ENCODE peak calls at places on chromosome 7, in ten cellular contexts. D, Y, V, C, Z, U, H, P, B and L are unnamed samples.

GRCh38 chr7:99540542-99540941 is 11.4 kb downstream of the FAM200A start:
- DNase-seq in D (no peak), Y (no peak), V (no peak), C (no peak), Z (no peak), U (no peak), H (no peak), P (no peak), B (no peak), L (no peak)

GRCh38 chr7:84009051-84009450 is 185.5 kb downstream of the SEMA3A start:
- DNase-seq in D (no peak), Y (no peak), V (no peak), C (no peak), Z (no peak), U (no peak), H (no peak), P (no peak), B (no peak), L (no peak)

GRCh38 chr7:28258240-28258639 is 77.6 kb upstream of the JAZF1 start:
- DNase-seq in D (no peak), Y (no peak), V (no peak), C (no peak), Z (no peak), U (no peak), H (no peak), P (no peak), B (no peak), L (no peak)

GRCh38 chr7:42700376-42701327 is 211.2 kb downstream of the C7orf25 start:
- DNase-seq in D (no peak), Y (no peak), V (no peak), C (no peak), Z (no peak), U (no peak), H (no peak), P (no peak), B (no peak), L (no peak)

GRCh38 chr7:116443101-116443523 is 56.4 kb upstream of the CAV2 start:
- DNase-seq in D (no peak), Y (no peak), V (no peak), C (no peak), Z (no peak), U (peak), H (no peak), P (no peak), B (no peak), L (no peak)

GRCh38 chr7:86939197-86939814 is 120.1 kb downstream of the ELAPOR2 start:
- DNase-seq in D (peak), Y (peak), V (peak), C (no peak), Z (peak), U (peak), H (no peak), P (peak), B (no peak), L (peak)

GRCh38 chr7:34928052-34928451 is 109.2 kb downstream of the DPY19L1 start:
- DNase-seq in D (peak), Y (peak), V (peak), C (no peak), Z (peak), U (no peak), H (peak), P (no peak), B (peak), L (peak)

GRCh38 chr7:97735075-97735474 is 3.2 kb downstream of the TAC1 start:
- DNase-seq in D (no peak), Y (no peak), V (no peak), C (no peak), Z (no peak), U (no peak), H (no peak), P (no peak), B (no peak), L (no peak)

GRCh38 chr7:98733036-98733435 is 116.0 kb downstream of the NPTX2 start:
- DNase-seq in D (peak), Y (no peak), V (peak), C (no peak), Z (no peak), U (peak), H (peak), P (peak), B (no peak), L (peak)

GRCh38 chr7:39463252-39463651 is 103.0 kb upstream of the YAE1 start:
- DNase-seq in D (no peak), Y (no peak), V (no peak), C (no peak), Z (no peak), U (no peak), H (no peak), P (no peak), B (no peak), L (no peak)

GRCh38 chr7:116653204-116653603 is 18.8 kb upstream of the MET start:
- DNase-seq in D (no peak), Y (no peak), V (no peak), C (no peak), Z (no peak), U (peak), H (no peak), P (no peak), B (no peak), L (no peak)

GRCh38 chr7:977326-978048 is 2.1 kb upstream of the COX19 start:
- DNase-seq in D (no peak), Y (no peak), V (no peak), C (no peak), Z (no peak), U (peak), H (no peak), P (peak), B (no peak), L (no peak)

GRCh38 chr7:102279537-102280400 is 6.9 kb upstream of the SH2B2 start:
- DNase-seq in D (peak), Y (peak), V (peak), C (no peak), Z (peak), U (peak), H (peak), P (peak), B (no peak), L (peak)

GRCh38 chr7:23000597-23001360 is 13.2 kb downstream of the HYCC1 start:
- DNase-seq in D (no peak), Y (no peak), V (peak), C (no peak), Z (no peak), U (no peak), H (no peak), P (no peak), B (no peak), L (no peak)

GRCh38 chr7:106571563-106571962 is 89.4 kb downstream of the CCDC71L start:
- DNase-seq in D (no peak), Y (no peak), V (no peak), C (no peak), Z (no peak), U (no peak), H (no peak), P (no peak), B (no peak), L (no peak)

GRCh38 chr7:27178366-27178765 is 4.2 kb upstream of the HOXA10 start:
- DNase-seq in D (no peak), Y (no peak), V (no peak), C (no peak), Z (no peak), U (peak), H (no peak), P (no peak), B (peak), L (no peak)

GRCh38 chr7:104388222-104388621 is 59.8 kb downstream of the LHFPL3 start:
- DNase-seq in D (no peak), Y (no peak), V (no peak), C (no peak), Z (no peak), U (no peak), H (no peak), P (no peak), B (no peak), L (no peak)

GRCh38 chr7:104299323-104299722 is 29.1 kb upstream of the LHFPL3 start:
- DNase-seq in D (no peak), Y (no peak), V (no peak), C (no peak), Z (no peak), U (no peak), H (no peak), P (no peak), B (no peak), L (no peak)

GRCh38 chr7:32869716-32870115 is 21.8 kb downstream of the KBTBD2 start:
- DNase-seq in D (no peak), Y (no peak), V (no peak), C (no peak), Z (no peak), U (no peak), H (no peak), P (no peak), B (no peak), L (no peak)